ENCODE peak calls at places on chromosomes 3 and 15, in four cellular contexts. X is EL, H is NCI-H1417, S is left ventricle myocardium inferior. W is an unnamed sample.

GRCh38 chr15:67107014-67107812 is 41.8 kb downstream of the SMAD3 start:
- DNase-seq in X (peak), H (no peak), S (peak), W (peak)

GRCh38 chr15:69736161-69736560 is 283.5 kb downstream of the RPLP1 start:
- DNase-seq in X (no peak), H (no peak), S (no peak), W (no peak)

GRCh38 chr3:114154321-114154821 is 24.5 kb downstream of the DRD3 start:
- DNase-seq in X (no peak), H (peak), S (no peak), W (no peak)

GRCh38 chr15:68384451-68385239 is 47.3 kb downstream of the ITGA11 start:
- DNase-seq in X (peak), H (no peak), S (no peak), W (peak)

GRCh38 chr3:127804141-127804540 is 18.2 kb downstream of the MGLL start:
- DNase-seq in X (no peak), H (no peak), S (no peak), W (no peak)

GRCh38 chr15:31216210-31216911 is 110.3 kb upstream of the KLF13 start:
- DNase-seq in X (peak), H (no peak), S (peak), W (peak)

GRCh38 chr3:126487151-126487771 is 11.6 kb upstream of the ZXDC start:
- DNase-seq in X (peak), H (no peak), S (no peak), W (peak)

GRCh38 chr3:56238299-56238698 is 230.0 kb downstream of the ERC2 start:
- DNase-seq in X (no peak), H (peak), S (no peak), W (no peak)

GRCh38 chr3:152539191-152539764 is 270.5 kb downstream of the MBNL1 start:
- DNase-seq in X (no peak), H (no peak), S (no peak), W (no peak)

GRCh38 chr15:56871180-56871579 is 47.3 kb upstream of the TCF12 start:
- DNase-seq in X (peak), H (no peak), S (no peak), W (no peak)

GRCh38 chr3:129793356-129793755 is 100.2 kb downstream of the TMCC1 start:
- DNase-seq in X (no peak), H (peak), S (no peak), W (no peak)

GRCh38 chr3:11567516-11568467 is 75.9 kb downstream of the VGLL4 start:
- DNase-seq in X (peak), H (no peak), S (no peak), W (no peak)

GRCh38 chr3:142644502-142644901 is 48.3 kb downstream of the PLS1 start:
- DNase-seq in X (no peak), H (no peak), S (no peak), W (no peak)

GRCh38 chr15:98667521-98668179 is 19.3 kb downstream of the IGF1R start:
- DNase-seq in X (no peak), H (no peak), S (no peak), W (no peak)

GRCh38 chr15:36172970-36173369 is 406.5 kb upstream of the CDIN1 start:
- DNase-seq in X (no peak), H (no peak), S (no peak), W (no peak)

GRCh38 chr15:39976291-39977274 is 42.7 kb downstream of the EIF2AK4 start:
- DNase-seq in X (peak), H (no peak), S (peak), W (peak)

GRCh38 chr3:183149915-183150825 is 12.4 kb downstream of the LAMP3 start:
- DNase-seq in X (no peak), H (no peak), S (no peak), W (no peak)

GRCh38 chr3:108662141-108662738 is 72.7 kb downstream of the DZIP3 start:
- DNase-seq in X (peak), H (peak), S (no peak), W (peak)

GRCh38 chr3:66665021-66665695 is 164.3 kb upstream of the LRIG1 start:
- DNase-seq in X (no peak), H (no peak), S (no peak), W (no peak)

W was measured in uterus.